ENCODE peak calls at places on chromosomes 16 and 17, in five cellular contexts. One of them, this sample, is unnamed.
A peak's percentile ranks its signal among the peaks of the same experiment; 100 is the strongest.

GRCh38 chr17:33498069-33498468 is 205.0 kb upstream of the ASIC2 start:
- DNase-seq in effector memory CD4-positive, alpha-beta T cell: no peak
- DNase-seq in upper lobe of right lung: no peak
- DNase-seq in CD8-positive, alpha-beta T cell: no peak
- DNase-seq in psoas muscle: no peak
- DNase-seq in this sample: no peak

GRCh38 chr17:49390548-49391324 is 23.9 kb downstream of the PHB1 start:
- DNase-seq in effector memory CD4-positive, alpha-beta T cell: no peak
- DNase-seq in upper lobe of right lung: peak; percentile 70
- DNase-seq in CD8-positive, alpha-beta T cell: no peak
- DNase-seq in psoas muscle: no peak
- DNase-seq in this sample: peak; percentile 63

GRCh38 chr17:43216762-43217613 is 5.3 kb downstream of the TMEM106A start:
- DNase-seq in effector memory CD4-positive, alpha-beta T cell: no peak
- DNase-seq in upper lobe of right lung: peak; percentile 18
- DNase-seq in CD8-positive, alpha-beta T cell: no peak
- DNase-seq in psoas muscle: no peak
- DNase-seq in this sample: no peak

GRCh38 chr16:57979006-57979585 is 8.2 kb upstream of the CNGB1 start:
- DNase-seq in effector memory CD4-positive, alpha-beta T cell: no peak
- DNase-seq in upper lobe of right lung: no peak
- DNase-seq in CD8-positive, alpha-beta T cell: no peak
- DNase-seq in psoas muscle: peak; percentile 21
- DNase-seq in this sample: no peak

GRCh38 chr17:17106716-17107115 is 64.5 kb downstream of the MPRIP start:
- DNase-seq in effector memory CD4-positive, alpha-beta T cell: no peak
- DNase-seq in upper lobe of right lung: no peak
- DNase-seq in CD8-positive, alpha-beta T cell: no peak
- DNase-seq in psoas muscle: no peak
- DNase-seq in this sample: no peak

GRCh38 chr17:28612936-28613872 is 781 bp downstream of the RSKR start:
- DNase-seq in effector memory CD4-positive, alpha-beta T cell: peak; percentile 4
- DNase-seq in upper lobe of right lung: no peak
- DNase-seq in CD8-positive, alpha-beta T cell: peak; percentile 56
- DNase-seq in psoas muscle: no peak
- DNase-seq in this sample: no peak

GRCh38 chr17:19384723-19385391 is 2.1 kb downstream of the MFAP4 start:
- DNase-seq in effector memory CD4-positive, alpha-beta T cell: no peak
- DNase-seq in upper lobe of right lung: peak; percentile 79
- DNase-seq in CD8-positive, alpha-beta T cell: no peak
- DNase-seq in psoas muscle: peak; percentile 93
- DNase-seq in this sample: peak; percentile 90

GRCh38 chr16:88591577-88592021 is 21.4 kb downstream of the ZC3H18 start:
- DNase-seq in effector memory CD4-positive, alpha-beta T cell: no peak
- DNase-seq in upper lobe of right lung: no peak
- DNase-seq in CD8-positive, alpha-beta T cell: no peak
- DNase-seq in psoas muscle: peak; percentile 66
- DNase-seq in this sample: no peak

GRCh38 chr17:80279895-80280294 is 19.2 kb downstream of the RNF213 start:
- DNase-seq in effector memory CD4-positive, alpha-beta T cell: no peak
- DNase-seq in upper lobe of right lung: peak; percentile 88
- DNase-seq in CD8-positive, alpha-beta T cell: no peak
- DNase-seq in psoas muscle: peak; percentile 86
- DNase-seq in this sample: peak; percentile 23

GRCh38 chr16:17281052-17281451 is 189.7 kb downstream of the XYLT1 start:
- DNase-seq in effector memory CD4-positive, alpha-beta T cell: no peak
- DNase-seq in upper lobe of right lung: no peak
- DNase-seq in CD8-positive, alpha-beta T cell: no peak
- DNase-seq in psoas muscle: no peak
- DNase-seq in this sample: no peak

GRCh38 chr16:67115649-67116048 is 5.9 kb downstream of the PHAF1 start:
- DNase-seq in effector memory CD4-positive, alpha-beta T cell: no peak
- DNase-seq in upper lobe of right lung: no peak
- DNase-seq in CD8-positive, alpha-beta T cell: no peak
- DNase-seq in psoas muscle: no peak
- DNase-seq in this sample: no peak

GRCh38 chr16:55294947-55295346 is 29.1 kb upstream of the IRX6 start:
- DNase-seq in effector memory CD4-positive, alpha-beta T cell: no peak
- DNase-seq in upper lobe of right lung: no peak
- DNase-seq in CD8-positive, alpha-beta T cell: no peak
- DNase-seq in psoas muscle: peak; percentile 67
- DNase-seq in this sample: no peak

GRCh38 chr17:50279181-50279526 is 4.9 kb downstream of the TMEM92 start:
- DNase-seq in effector memory CD4-positive, alpha-beta T cell: no peak
- DNase-seq in upper lobe of right lung: no peak
- DNase-seq in CD8-positive, alpha-beta T cell: no peak
- DNase-seq in psoas muscle: no peak
- DNase-seq in this sample: no peak

GRCh38 chr17:74307984-74308773 is 17.8 kb upstream of the KIF19 start:
- DNase-seq in effector memory CD4-positive, alpha-beta T cell: no peak
- DNase-seq in upper lobe of right lung: no peak
- DNase-seq in CD8-positive, alpha-beta T cell: no peak
- DNase-seq in psoas muscle: no peak
- DNase-seq in this sample: no peak

GRCh38 chr17:11264183-11264871 is 23.3 kb downstream of the SHISA6 start:
- DNase-seq in effector memory CD4-positive, alpha-beta T cell: no peak
- DNase-seq in upper lobe of right lung: no peak
- DNase-seq in CD8-positive, alpha-beta T cell: no peak
- DNase-seq in psoas muscle: no peak
- DNase-seq in this sample: no peak

GRCh38 chr17:63696381-63696961 is 3.5 kb downstream of the LIMD2 start:
- DNase-seq in effector memory CD4-positive, alpha-beta T cell: peak; percentile 9
- DNase-seq in upper lobe of right lung: no peak
- DNase-seq in CD8-positive, alpha-beta T cell: peak; percentile 79
- DNase-seq in psoas muscle: no peak
- DNase-seq in this sample: no peak

GRCh38 chr17:31397256-31397939 is 5.9 kb downstream of the RAB11FIP4 start:
- DNase-seq in effector memory CD4-positive, alpha-beta T cell: no peak
- DNase-seq in upper lobe of right lung: peak; percentile 28
- DNase-seq in CD8-positive, alpha-beta T cell: peak; percentile 47
- DNase-seq in psoas muscle: no peak
- DNase-seq in this sample: no peak

GRCh38 chr17:45745843-45746494 is 38.2 kb upstream of the CRHR1 start:
- DNase-seq in effector memory CD4-positive, alpha-beta T cell: no peak
- DNase-seq in upper lobe of right lung: no peak
- DNase-seq in CD8-positive, alpha-beta T cell: no peak
- DNase-seq in psoas muscle: no peak
- DNase-seq in this sample: no peak

GRCh38 chr17:73643012-73643845 is 1.0 kb downstream of the SDK2 start:
- DNase-seq in effector memory CD4-positive, alpha-beta T cell: no peak
- DNase-seq in upper lobe of right lung: peak; percentile 71
- DNase-seq in CD8-positive, alpha-beta T cell: peak; percentile 68
- DNase-seq in psoas muscle: peak; percentile 50
- DNase-seq in this sample: no peak

GRCh38 chr17:19716108-19717030 is at the start of gene SLC47A2:
- DNase-seq in effector memory CD4-positive, alpha-beta T cell: no peak
- DNase-seq in upper lobe of right lung: peak; percentile 50
- DNase-seq in CD8-positive, alpha-beta T cell: no peak
- DNase-seq in psoas muscle: no peak
- DNase-seq in this sample: no peak

GRCh38 chr17:69761767-69762321 is 313.2 kb upstream of the KCNJ16 start:
- DNase-seq in effector memory CD4-positive, alpha-beta T cell: no peak
- DNase-seq in upper lobe of right lung: no peak
- DNase-seq in CD8-positive, alpha-beta T cell: no peak
- DNase-seq in psoas muscle: no peak
- DNase-seq in this sample: no peak

GRCh38 chr16:12323007-12323699 is 346.6 kb downstream of the SNX29 start:
- DNase-seq in effector memory CD4-positive, alpha-beta T cell: peak; percentile 2
- DNase-seq in upper lobe of right lung: no peak
- DNase-seq in CD8-positive, alpha-beta T cell: no peak
- DNase-seq in psoas muscle: no peak
- DNase-seq in this sample: no peak

GRCh38 chr17:48241131-48241591 is 133.6 kb downstream of the SNX11 start:
- DNase-seq in effector memory CD4-positive, alpha-beta T cell: no peak
- DNase-seq in upper lobe of right lung: no peak
- DNase-seq in CD8-positive, alpha-beta T cell: no peak
- DNase-seq in psoas muscle: peak; percentile 56
- DNase-seq in this sample: no peak

GRCh38 chr17:83068641-83069570 is 10.5 kb upstream of the METRNL start:
- DNase-seq in effector memory CD4-positive, alpha-beta T cell: no peak
- DNase-seq in upper lobe of right lung: peak; percentile 57
- DNase-seq in CD8-positive, alpha-beta T cell: no peak
- DNase-seq in psoas muscle: peak; percentile 54
- DNase-seq in this sample: peak; percentile 50

GRCh38 chr17:77228224-77229215 is 87.8 kb downstream of the SEC14L1 start:
- DNase-seq in effector memory CD4-positive, alpha-beta T cell: no peak
- DNase-seq in upper lobe of right lung: no peak
- DNase-seq in CD8-positive, alpha-beta T cell: no peak
- DNase-seq in psoas muscle: no peak
- DNase-seq in this sample: no peak

GRCh38 chr17:72403713-72404209 is 282.9 kb downstream of the SOX9 start:
- DNase-seq in effector memory CD4-positive, alpha-beta T cell: no peak
- DNase-seq in upper lobe of right lung: no peak
- DNase-seq in CD8-positive, alpha-beta T cell: no peak
- DNase-seq in psoas muscle: no peak
- DNase-seq in this sample: no peak

GRCh38 chr17:72400488-72400827 is 279.6 kb downstream of the SOX9 start:
- DNase-seq in effector memory CD4-positive, alpha-beta T cell: no peak
- DNase-seq in upper lobe of right lung: no peak
- DNase-seq in CD8-positive, alpha-beta T cell: no peak
- DNase-seq in psoas muscle: no peak
- DNase-seq in this sample: no peak

GRCh38 chr17:72400863-72401262 is 280.0 kb downstream of the SOX9 start:
- DNase-seq in effector memory CD4-positive, alpha-beta T cell: no peak
- DNase-seq in upper lobe of right lung: no peak
- DNase-seq in CD8-positive, alpha-beta T cell: no peak
- DNase-seq in psoas muscle: no peak
- DNase-seq in this sample: no peak

GRCh38 chr17:72402727-72403210 is 281.9 kb downstream of the SOX9 start:
- DNase-seq in effector memory CD4-positive, alpha-beta T cell: no peak
- DNase-seq in upper lobe of right lung: no peak
- DNase-seq in CD8-positive, alpha-beta T cell: no peak
- DNase-seq in psoas muscle: no peak
- DNase-seq in this sample: no peak

GRCh38 chr17:72401883-72402726 is 281.3 kb downstream of the SOX9 start:
- DNase-seq in effector memory CD4-positive, alpha-beta T cell: no peak
- DNase-seq in upper lobe of right lung: no peak
- DNase-seq in CD8-positive, alpha-beta T cell: no peak
- DNase-seq in psoas muscle: no peak
- DNase-seq in this sample: no peak
- H3K4me1 ChIP-seq in effector memory CD4-positive, alpha-beta T cell: no peaks in the 10 kb centered on the region
- H3K4me1 ChIP-seq in upper lobe of right lung: no peaks in the 10 kb centered on the region
- H3K4me1 ChIP-seq in CD8-positive, alpha-beta T cell: no peaks in the 10 kb centered on the region
- H3K4me1 ChIP-seq in psoas muscle: no peaks in the 10 kb centered on the region
- H3K4me1 ChIP-seq in this sample: peaks cover 9% of the 10 kb centered on the region

GRCh38 chr17:2636169-2636930 is 42.9 kb downstream of the PAFAH1B1 start:
- DNase-seq in effector memory CD4-positive, alpha-beta T cell: no peak
- DNase-seq in upper lobe of right lung: no peak
- DNase-seq in CD8-positive, alpha-beta T cell: no peak
- DNase-seq in psoas muscle: no peak
- DNase-seq in this sample: no peak
- H3K4me1 ChIP-seq in effector memory CD4-positive, alpha-beta T cell: peaks cover 3% of the 10 kb centered on the region
- H3K4me1 ChIP-seq in upper lobe of right lung: peaks cover 26% of the 10 kb centered on the region
- H3K4me1 ChIP-seq in CD8-positive, alpha-beta T cell: peaks cover 11% of the 10 kb centered on the region
- H3K4me1 ChIP-seq in psoas muscle: peaks cover 48% of the 10 kb centered on the region
- H3K4me1 ChIP-seq in this sample: peaks cover 34% of the 10 kb centered on the region

GRCh38 chr17:40516581-40517285 is 15.3 kb upstream of the TNS4 start:
- DNase-seq in effector memory CD4-positive, alpha-beta T cell: peak; percentile 65
- DNase-seq in upper lobe of right lung: peak; percentile 53
- DNase-seq in CD8-positive, alpha-beta T cell: peak; percentile 80
- DNase-seq in psoas muscle: no peak
- DNase-seq in this sample: peak; percentile 63

GRCh38 chr17:40514013-40514875 is 12.8 kb upstream of the TNS4 start:
- DNase-seq in effector memory CD4-positive, alpha-beta T cell: no peak
- DNase-seq in upper lobe of right lung: peak; percentile 27
- DNase-seq in CD8-positive, alpha-beta T cell: no peak
- DNase-seq in psoas muscle: no peak
- DNase-seq in this sample: no peak

GRCh38 chr17:40515491-40516041 is 14.1 kb upstream of the TNS4 start:
- DNase-seq in effector memory CD4-positive, alpha-beta T cell: peak; percentile 33
- DNase-seq in upper lobe of right lung: peak; percentile 48
- DNase-seq in CD8-positive, alpha-beta T cell: no peak
- DNase-seq in psoas muscle: no peak
- DNase-seq in this sample: no peak

GRCh38 chr17:40517286-40517662 is 15.9 kb upstream of the TNS4 start:
- DNase-seq in effector memory CD4-positive, alpha-beta T cell: no peak
- DNase-seq in upper lobe of right lung: peak; percentile 29
- DNase-seq in CD8-positive, alpha-beta T cell: no peak
- DNase-seq in psoas muscle: no peak
- DNase-seq in this sample: no peak

GRCh38 chr17:40515011-40515410 is 13.6 kb upstream of the TNS4 start:
- DNase-seq in effector memory CD4-positive, alpha-beta T cell: no peak
- DNase-seq in upper lobe of right lung: peak; percentile 19
- DNase-seq in CD8-positive, alpha-beta T cell: no peak
- DNase-seq in psoas muscle: no peak
- DNase-seq in this sample: no peak
- H3K4me1 ChIP-seq in effector memory CD4-positive, alpha-beta T cell: peaks cover 48% of the 10 kb centered on the region
- H3K4me1 ChIP-seq in upper lobe of right lung: peaks cover 36% of the 10 kb centered on the region
- H3K4me1 ChIP-seq in CD8-positive, alpha-beta T cell: peaks cover 46% of the 10 kb centered on the region
- H3K4me1 ChIP-seq in psoas muscle: peaks cover 20% of the 10 kb centered on the region
- H3K4me1 ChIP-seq in this sample: peaks cover 23% of the 10 kb centered on the region

DNA sequence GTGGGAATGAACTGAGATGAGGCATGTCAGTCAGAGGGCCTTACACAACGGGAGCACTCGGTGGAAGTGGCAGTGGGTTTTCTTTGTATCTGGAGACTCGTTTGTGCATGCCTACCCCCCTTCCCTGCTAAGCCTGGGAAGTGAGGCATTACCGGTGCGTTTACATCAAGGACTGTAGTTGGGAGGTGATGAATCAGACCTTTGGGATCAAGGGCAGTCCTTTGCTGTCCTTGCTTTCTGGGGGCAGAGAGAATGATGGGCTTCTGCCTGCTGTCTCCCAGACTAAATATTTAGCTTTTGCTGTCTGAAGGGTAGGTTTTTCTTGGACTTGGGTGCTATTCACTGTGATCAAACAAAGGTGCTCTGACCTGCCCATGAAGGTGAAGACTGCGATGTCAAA is 83.0 kb downstream of the WWP2 start:
- DNase-seq in effector memory CD4-positive, alpha-beta T cell: no peak
- DNase-seq in upper lobe of right lung: no peak
- DNase-seq in CD8-positive, alpha-beta T cell: no peak
- DNase-seq in psoas muscle: no peak
- DNase-seq in this sample: peak; percentile 6
- H3K4me1 ChIP-seq in effector memory CD4-positive, alpha-beta T cell: no peaks in the 10 kb centered on the region
- H3K4me1 ChIP-seq in upper lobe of right lung: peaks cover 17% of the 10 kb centered on the region
- H3K4me1 ChIP-seq in CD8-positive, alpha-beta T cell: no peaks in the 10 kb centered on the region
- H3K4me1 ChIP-seq in psoas muscle: peaks cover 25% of the 10 kb centered on the region
- H3K4me1 ChIP-seq in this sample: peaks cover 29% of the 10 kb centered on the region

GRCh38 chr17:53630115-53630514 is 192.6 kb upstream of the KIF2B start:
- DNase-seq in effector memory CD4-positive, alpha-beta T cell: no peak
- DNase-seq in upper lobe of right lung: no peak
- DNase-seq in CD8-positive, alpha-beta T cell: no peak
- DNase-seq in psoas muscle: no peak
- DNase-seq in this sample: no peak
- H3K4me1 ChIP-seq in effector memory CD4-positive, alpha-beta T cell: no peaks in the 10 kb centered on the region
- H3K4me1 ChIP-seq in upper lobe of right lung: no peaks in the 10 kb centered on the region
- H3K4me1 ChIP-seq in CD8-positive, alpha-beta T cell: no peaks in the 10 kb centered on the region
- H3K4me1 ChIP-seq in psoas muscle: no peaks in the 10 kb centered on the region
- H3K4me1 ChIP-seq in this sample: no peaks in the 10 kb centered on the region

DNA sequence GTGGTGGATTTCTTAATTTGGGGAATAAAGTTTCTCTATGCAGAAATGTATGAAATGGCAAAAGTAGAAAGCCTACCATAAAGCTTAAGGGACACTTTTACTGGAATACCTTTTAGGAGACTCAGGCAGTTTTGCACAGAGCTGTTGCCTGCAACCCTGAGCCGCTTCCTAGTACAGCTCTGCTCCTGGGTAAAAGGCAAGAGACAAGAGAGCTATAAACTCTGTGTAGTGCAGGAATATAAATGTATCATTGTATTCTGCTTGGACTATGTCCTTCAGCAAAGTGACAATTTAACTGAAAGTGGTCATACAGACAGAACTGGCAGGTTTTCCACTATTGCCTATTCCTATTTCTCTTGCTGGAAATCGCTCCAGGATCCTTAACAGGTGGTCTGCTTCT is 65.3 kb upstream of the MYOCD start:
- DNase-seq in effector memory CD4-positive, alpha-beta T cell: no peak
- DNase-seq in upper lobe of right lung: no peak
- DNase-seq in CD8-positive, alpha-beta T cell: no peak
- DNase-seq in psoas muscle: no peak
- DNase-seq in this sample: no peak
- H3K4me1 ChIP-seq in effector memory CD4-positive, alpha-beta T cell: no peaks in the 10 kb centered on the region
- H3K4me1 ChIP-seq in upper lobe of right lung: no peaks in the 10 kb centered on the region
- H3K4me1 ChIP-seq in CD8-positive, alpha-beta T cell: no peaks in the 10 kb centered on the region
- H3K4me1 ChIP-seq in psoas muscle: no peaks in the 10 kb centered on the region
- H3K4me1 ChIP-seq in this sample: peaks cover 11% of the 10 kb centered on the region

This sample was measured in mucosa of descending colon.